ENCODE peak calls at places on chromosomes 16 and 17, in four cellular contexts. I is HepG2, D is GM12878, A is H1. H is an unnamed sample.

GRCh38 chr17:82097187-82097918 is 683 bp downstream of the FASN start:
- DNase-seq in D (no peak), I (no peak), A (no peak), H (no peak)

GRCh38 chr17:80455328-80455710 is 21.1 kb downstream of the NPTX1 start:
- DNase-seq in D (no peak), A (no peak), I (peak; percentile 64), H (peak; percentile 36)

GRCh38 chr16:89090182-89090630 is 3.4 kb upstream of the ACSF3 start:
- DNase-seq in A (no peak), D (no peak), I (no peak), H (no peak)

GRCh38 chr17:67992541-67993152 is 3.6 kb downstream of the C17orf58 start:
- DNase-seq in A (no peak), I (no peak), D (no peak), H (no peak)

GRCh38 chr17:35738519-35739133 is 7.2 kb downstream of the RASL10B start:
- DNase-seq in A (no peak), D (no peak), I (no peak), H (no peak)

GRCh38 chr16:68355447-68356248 is 44.8 kb downstream of the PRMT7 start:
- DNase-seq in D (no peak), A (peak; percentile 74), I (no peak), H (no peak)

GRCh38 chr16:84898447-84898846 is 78.7 kb downstream of the CRISPLD2 start:
- DNase-seq in D (no peak), I (no peak), A (no peak), H (no peak)

GRCh38 chr16:89037261-89038152 is 56.1 kb upstream of the ACSF3 start:
- DNase-seq in A (peak; percentile 87), I (no peak), D (no peak), H (peak; percentile 52)

GRCh38 chr16:79132745-79133144 is 467.8 kb downstream of the MAF start:
- DNase-seq in A (no peak), I (no peak), D (no peak), H (no peak)

GRCh38 chr17:77214743-77215142 is 74.0 kb downstream of the SEC14L1 start:
- DNase-seq in A (peak; percentile 63), D (no peak), I (peak; percentile 65), H (peak; percentile 32)

GRCh38 chr17:38797091-38797490 is 2.3 kb downstream of the PIP4K2B start:
- DNase-seq in D (no peak), A (no peak), I (no peak), H (no peak)

GRCh38 chr17:76527430-76528111 is 9.9 kb downstream of the CYGB start:
- DNase-seq in A (peak; percentile 78), I (peak; percentile 80), D (no peak), H (peak; percentile 35)

GRCh38 chr17:30952645-30953393 is 18.0 kb upstream of the RNF135 start:
- DNase-seq in I (no peak), A (no peak), D (no peak), H (no peak)
- H3K4me1 ChIP-seq in I (peaks cover 29% of the 10 kb centered on the region), A (no peaks in the 10 kb centered on the region), D (peaks cover 25% of the 10 kb centered on the region), H (peaks cover 2% of the 10 kb centered on the region)

GRCh38 chr17:55283256-55283965 is 18.7 kb downstream of the HLF start:
- DNase-seq in D (no peak), A (no peak), I (peak; percentile 68), H (no peak)

GRCh38 chr17:55284944-55285339 is 20.2 kb downstream of the HLF start:
- DNase-seq in I (no peak), D (no peak), A (no peak), H (no peak)

GRCh38 chr17:55284001-55284884 is 19.5 kb downstream of the HLF start:
- DNase-seq in D (no peak), I (peak; percentile 99), A (no peak), H (no peak)

GRCh38 chr17:55286681-55287589 is 22.2 kb downstream of the HLF start:
- DNase-seq in D (no peak), A (no peak), I (peak; percentile 100), H (no peak)

GRCh38 chr17:55285340-55286301 is 20.9 kb downstream of the HLF start:
- DNase-seq in A (no peak), D (no peak), I (peak; percentile 99), H (no peak)
- TF ChIP-seq YY1 in A (no peak), D (no peak), I (no peak), H (no peak)

GRCh38 chr16:27724491-27724878 is 174.5 kb downstream of the KATNIP start:
- DNase-seq in D (no peak), I (no peak), A (no peak), H (no peak)
- TF ChIP-seq SUZ12 in D (no peak), I (no peak), A (no peak), H (no peak)

DNA sequence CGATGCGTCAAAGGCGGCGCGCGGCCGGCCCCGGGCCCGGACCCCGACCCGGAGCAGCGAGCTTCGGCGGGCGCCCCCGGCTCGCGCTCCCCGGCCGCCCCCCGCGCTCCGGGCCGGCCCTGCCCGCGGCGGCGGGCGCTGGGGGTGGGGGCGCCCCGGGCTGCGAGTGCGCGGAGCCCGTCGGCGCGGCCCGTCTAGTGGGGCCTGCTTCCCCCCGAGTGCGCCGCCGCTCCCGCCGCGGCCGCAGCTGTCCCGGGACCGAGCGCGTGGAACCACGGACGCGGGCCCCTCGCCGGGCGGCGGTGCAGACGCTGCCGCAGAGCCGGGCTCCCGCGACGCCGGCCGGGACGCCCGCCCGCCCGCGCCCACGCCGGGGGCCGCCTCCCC is 308 bp downstream of the ADCY9 start:
- DNase-seq in I (no peak), A (no peak), D (no peak), H (no peak)
- H3K4me1 ChIP-seq in I (peaks cover 34% of the 10 kb centered on the region), A (peaks cover 6% of the 10 kb centered on the region), D (no peaks in the 10 kb centered on the region), H (peaks cover 5% of the 10 kb centered on the region)

GRCh38 chr17:8476741-8477140 is 41.1 kb downstream of the NDEL1 start:
- DNase-seq in I (no peak), A (no peak), D (no peak), H (no peak)
- TF ChIP-seq YY1 in I (no peak), A (no peak), D (no peak), H (no peak)

GRCh38 chr16:75263963-75264445 is 12.6 kb upstream of the BCAR1 start:
- DNase-seq in A (no peak), D (no peak), I (no peak), H (no peak)

GRCh38 chr16:75262800-75263127 is 11.3 kb upstream of the BCAR1 start:
- DNase-seq in D (no peak), I (no peak), A (no peak), H (no peak)

GRCh38 chr16:75262104-75262799 is 10.8 kb upstream of the BCAR1 start:
- DNase-seq in A (no peak), D (no peak), I (peak; percentile 89), H (no peak)

GRCh38 chr16:75264531-75264998 is 13.1 kb upstream of the BCAR1 start:
- DNase-seq in D (no peak), A (no peak), I (no peak), H (no peak)

GRCh38 chr16:75263291-75263962 is 12.0 kb upstream of the BCAR1 start:
- DNase-seq in I (no peak), D (no peak), A (no peak), H (no peak)
- TF ChIP-seq SUZ12 in I (no peak), D (no peak), A (no peak), H (no peak)

GRCh38 chr17:63983326-63983725 is 10.6 kb upstream of the SCN4A start:
- DNase-seq in A (no peak), I (no peak), D (no peak), H (no peak)
- H3K4me1 ChIP-seq in A (no peaks in the 10 kb centered on the region), I (peaks cover 36% of the 10 kb centered on the region), D (no peaks in the 10 kb centered on the region), H (peaks cover 22% of the 10 kb centered on the region)

DNA sequence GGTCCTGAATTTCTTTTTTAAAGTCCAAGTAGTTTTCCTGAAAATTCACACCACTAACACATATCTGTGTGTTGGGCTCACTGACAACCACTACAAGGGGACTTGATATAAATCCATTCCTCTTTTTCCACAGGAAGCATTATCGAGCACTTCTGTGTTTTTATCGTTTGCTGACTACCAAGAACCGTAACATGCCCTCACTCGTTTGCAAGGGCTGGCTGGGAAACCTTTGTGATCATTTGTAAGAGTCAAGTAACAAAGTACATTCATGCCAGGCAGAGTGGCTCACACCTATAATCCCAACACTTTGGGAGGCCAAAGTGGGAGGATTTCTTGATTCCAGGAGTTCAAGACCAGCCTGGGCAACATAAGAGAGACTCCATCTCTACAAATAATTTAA is 62.1 kb downstream of the ZZEF1 start:
- DNase-seq in I (no peak), D (no peak), A (no peak), H (no peak)
- TF ChIP-seq YY1 in I (no peak), D (no peak), A (no peak), H (no peak)

H was measured in NT2/D1.